ENCODE peak calls at places on chromosomes 16 and 17, in six cellular contexts. W, J, Y, G, H and N are unnamed samples.

GRCh38 chr17:57355090-57355859 is 99.0 kb downstream of the MSI2 start:
- DNase-seq in Y (no peak), W (peak), G (no peak), H (peak), J (no peak), N (no peak)

GRCh38 chr17:1576500-1576899 is 13.9 kb upstream of the PITPNA start:
- DNase-seq in Y (no peak), H (no peak), G (no peak), W (no peak), J (no peak), N (no peak)

GRCh38 chr17:751269-752001 is 629 bp downstream of the GEMIN4 start:
- DNase-seq in W (peak), Y (peak), H (peak), G (no peak), J (peak), N (peak)

GRCh38 chr16:85759631-85760419 is 8.9 kb upstream of the C16orf74 start:
- DNase-seq in W (peak), Y (peak), H (no peak), G (peak), J (no peak), N (no peak)

GRCh38 chr17:28547623-28548416 is 4.6 kb downstream of the UNC119 start:
- DNase-seq in J (peak), W (peak), G (peak), H (peak), Y (peak), N (peak)

GRCh38 chr17:54971147-54971546 is 2.6 kb downstream of the STXBP4 start:
- DNase-seq in H (no peak), G (no peak), Y (no peak), J (no peak), W (no peak), N (no peak)

GRCh38 chr16:15961060-15961511 is 11.7 kb downstream of the ABCC1 start:
- DNase-seq in J (peak), W (no peak), H (no peak), G (no peak), Y (no peak), N (no peak)

GRCh38 chr17:65277576-65277975 is 140.4 kb downstream of the RGS9 start:
- DNase-seq in W (peak), H (no peak), J (peak), Y (no peak), G (no peak), N (no peak)

GRCh38 chr16:57720142-57720575 is 15.4 kb upstream of the KATNB1 start:
- DNase-seq in W (peak), J (peak), G (peak), H (peak), Y (peak), N (no peak)

DNA sequence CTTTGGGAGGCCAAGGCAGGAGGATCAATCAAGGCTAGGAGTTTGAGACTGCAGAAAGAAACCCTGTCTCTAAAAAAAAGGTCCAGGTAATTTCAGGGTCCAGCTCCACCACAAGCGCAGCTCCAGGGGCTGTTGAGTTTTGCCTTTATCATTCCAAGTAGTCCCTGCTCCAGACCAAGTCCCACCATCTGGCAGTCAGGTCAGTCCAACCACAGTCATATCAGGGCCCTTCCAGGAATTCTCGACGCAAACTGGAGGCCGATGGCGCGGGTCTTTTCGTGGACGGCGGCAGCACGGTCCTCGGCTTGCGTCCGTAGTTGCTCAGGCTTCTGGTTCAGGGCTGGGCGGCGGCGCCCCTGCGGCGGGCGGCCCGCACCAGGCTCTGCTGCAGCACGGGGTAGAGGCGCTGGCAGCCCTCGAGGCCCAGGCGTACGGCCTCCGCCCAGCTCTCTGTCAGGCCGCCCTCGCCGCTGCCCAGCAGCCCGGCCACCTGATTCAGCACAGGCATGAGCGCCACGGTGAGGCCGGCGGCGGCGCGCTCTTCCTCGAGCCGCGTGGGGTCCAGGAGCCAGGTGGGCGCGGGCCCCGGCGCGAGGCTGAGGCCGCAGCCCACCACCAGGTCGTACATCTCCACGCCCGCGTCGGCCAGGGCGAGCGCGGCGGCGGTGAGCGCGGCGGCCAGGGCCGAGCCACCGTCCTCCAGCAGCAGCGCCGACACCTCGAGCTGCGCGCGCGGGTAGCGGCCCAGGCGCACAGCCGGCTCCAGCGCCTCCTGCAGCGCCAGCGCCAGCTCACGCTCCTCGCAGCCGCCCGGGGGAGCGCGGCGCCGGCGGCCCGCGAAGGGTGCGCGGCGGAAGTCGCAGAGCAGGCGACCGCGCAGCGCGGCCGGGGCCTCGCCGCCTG is 741 bp downstream of the EXOSC6 start:
- DNase-seq in J (peak), W (peak), H (peak), G (peak), Y (peak), N (peak)
- H4K8ac ChIP-seq in J (peak), W (peak), H (peak), G (no peak), Y (peak), N (no peak)

GRCh38 chr17:61782683-61783082 is 80.6 kb downstream of the BRIP1 start:
- DNase-seq in G (no peak), J (no peak), Y (no peak), W (no peak), H (no peak), N (no peak)
- H3K14ac ChIP-seq in G (no peak), J (no peak), Y (no peak), W (no peak), H (no peak), N (no peak)

DNA sequence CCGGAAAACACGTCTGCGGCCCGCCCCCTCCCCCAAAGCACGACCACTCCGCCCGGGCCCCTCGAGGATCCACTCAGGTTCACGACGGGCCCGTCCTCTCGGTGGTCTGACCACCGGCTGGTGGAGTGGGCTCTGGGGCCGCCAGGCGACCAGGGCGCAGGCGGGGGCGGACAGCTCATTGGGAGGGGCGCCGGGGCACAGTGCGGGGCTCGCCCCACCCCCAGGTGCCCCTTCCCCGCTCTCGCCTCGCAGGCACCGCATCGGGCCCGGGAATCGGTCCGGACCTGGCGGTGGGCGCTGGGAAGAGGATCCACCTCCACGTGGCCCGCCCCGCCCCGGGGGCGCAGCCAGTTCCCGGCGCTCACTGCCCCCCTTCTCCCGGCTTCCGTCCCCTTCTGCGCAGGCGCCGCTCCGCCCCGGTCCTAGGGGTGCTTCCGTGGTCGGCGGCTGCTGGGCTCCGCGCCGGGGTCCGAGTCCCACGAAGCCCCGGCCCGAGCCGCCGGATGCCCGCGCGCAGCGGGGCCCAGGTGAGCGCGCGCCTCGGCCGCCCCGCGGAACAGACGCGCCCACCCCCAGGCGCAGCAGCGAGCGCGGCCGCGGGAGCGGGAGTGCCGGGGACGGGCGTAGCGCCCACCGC is at the start of gene MPG:
- DNase-seq in H (peak), J (peak), G (peak), Y (peak), W (peak), N (peak)
- H4K8ac ChIP-seq in H (peak), J (peak), G (no peak), Y (peak), W (peak), N (peak)

DNA sequence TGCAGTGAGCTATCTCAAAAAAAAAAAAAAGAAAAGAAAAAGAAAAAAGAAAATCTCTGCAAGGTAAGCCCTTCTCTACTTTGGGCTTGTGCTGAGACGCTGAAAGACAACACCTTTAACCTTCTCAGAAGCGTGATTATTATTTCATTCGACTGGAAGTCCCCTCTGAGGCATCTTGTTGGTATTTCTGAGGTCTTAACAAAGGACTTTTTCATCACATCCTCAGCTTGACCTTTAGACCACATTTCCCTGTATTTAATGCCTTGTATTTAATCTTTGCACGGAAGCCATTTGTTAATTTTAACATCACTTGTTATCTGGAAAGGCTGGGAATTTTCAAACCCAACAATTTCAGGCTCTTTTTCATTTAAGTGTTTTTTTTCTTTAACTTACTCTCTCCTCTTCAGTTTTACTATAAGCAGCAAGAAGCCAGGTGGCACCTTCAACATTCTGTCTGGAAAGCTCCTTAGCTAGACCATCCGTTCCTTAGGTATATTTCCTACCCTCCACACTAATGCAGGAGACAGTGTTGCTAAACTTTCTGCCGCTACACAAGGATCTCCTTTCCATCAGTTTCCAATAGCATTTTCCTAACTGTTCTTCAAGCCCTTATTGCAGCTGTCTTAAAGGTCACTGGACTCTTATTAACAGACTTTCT is 10.3 kb downstream of the KCTD13 start:
- DNase-seq in G (no peak), H (peak), W (no peak), J (peak), Y (no peak), N (no peak)
- H3K14ac ChIP-seq in G (no peak), H (no peak), W (no peak), J (no peak), Y (no peak), N (no peak)

GRCh38 chr17:7572588-7573323 is 6.7 kb upstream of the CD68 start:
- DNase-seq in H (peak), Y (peak), J (peak), W (peak), G (peak), N (peak)
- H4K8ac ChIP-seq in H (peak), Y (peak), J (peak), W (peak), G (no peak), N (no peak)

GRCh38 chr17:73580311-73580710 is 63.9 kb downstream of the SDK2 start:
- DNase-seq in Y (no peak), J (no peak), G (no peak), W (no peak), H (no peak), N (no peak)
- H3K14ac ChIP-seq in Y (no peak), J (no peak), G (no peak), W (no peak), H (no peak), N (peak)